ENCODE peak calls at places on chromosome 9, in four cellular contexts. Z, F, M and R are unnamed samples.

GRCh38 chr9:37966443-37967271 is 62.7 kb upstream of the SLC25A51 start:
- ATAC-seq in Z (no peak), M (no peak), F (no peak), R (no peak)

GRCh38 chr9:122806661-122807060 is 6.7 kb downstream of the OR1K1 start:
- ATAC-seq in M (peak), Z (no peak), F (no peak), R (peak)

GRCh38 chr9:100739208-100739607 is 161.3 kb downstream of the CAVIN4 start:
- ATAC-seq in F (no peak), Z (no peak), M (no peak), R (no peak)

GRCh38 chr9:33290247-33290993 is at the start of gene NFX1:
- ATAC-seq in Z (peak), M (peak), F (peak), R (peak)

GRCh38 chr9:37452611-37453010 is 12.6 kb downstream of the ZBTB5 start:
- ATAC-seq in M (no peak), F (no peak), Z (peak), R (no peak)

GRCh38 chr9:89312154-89312616 is 1.2 kb downstream of the CKS2 start:
- ATAC-seq in F (no peak), Z (no peak), M (no peak), R (no peak)

GRCh38 chr9:87640385-87640795 is 85.5 kb upstream of the CTSL start:
- ATAC-seq in Z (peak), F (peak), M (no peak), R (no peak)

GRCh38 chr9:133439337-133439736 is 17.2 kb downstream of the ADAMTS13 start:
- ATAC-seq in M (peak), Z (no peak), F (no peak), R (peak)

GRCh38 chr9:27365977-27366376 is 69.0 kb upstream of the EQTN start:
- ATAC-seq in M (peak), Z (no peak), F (peak), R (peak)

GRCh38 chr9:69476016-69476415 is 151.0 kb downstream of the ENTREP1 start:
- ATAC-seq in Z (no peak), M (peak), F (no peak), R (peak)

GRCh38 chr9:107277801-107278200 is 5.3 kb upstream of the RAD23B start:
- ATAC-seq in Z (no peak), M (no peak), F (no peak), R (no peak)

GRCh38 chr9:1429328-1429727 is 379.2 kb downstream of the DMRT2 start:
- ATAC-seq in M (no peak), F (peak), Z (no peak), R (no peak)

GRCh38 chr9:77997611-77998349 is 33.8 kb downstream of the GNAQ start:
- ATAC-seq in F (peak), Z (no peak), M (no peak), R (no peak)

GRCh38 chr9:972512-973294 is 3.8 kb upstream of the DMRT3 start:
- ATAC-seq in M (no peak), F (peak), Z (peak), R (no peak)

GRCh38 chr9:121528642-121529041 is 29.0 kb upstream of the GGTA1 start:
- ATAC-seq in F (no peak), M (no peak), Z (no peak), R (no peak)

GRCh38 chr9:18626046-18626698 is 152.2 kb downstream of the ADAMTSL1 start:
- ATAC-seq in Z (no peak), M (no peak), F (no peak), R (no peak)

GRCh38 chr9:83642784-83643183 is 19.8 kb downstream of the IDNK start:
- ATAC-seq in M (no peak), Z (peak), F (no peak), R (no peak)

GRCh38 chr9:124041817-124042116 is 30.2 kb downstream of the LHX2 start:
- ATAC-seq in Z (no peak), M (no peak), F (no peak), R (no peak)

GRCh38 chr9:98767196-98767595 is 29.2 kb downstream of the ANKS6 start:
- ATAC-seq in Z (no peak), M (no peak), F (no peak), R (no peak)

GRCh38 chr9:128428644-128429504 is 8.2 kb downstream of the CERCAM start:
- ATAC-seq in M (no peak), Z (no peak), F (no peak), R (no peak)

GRCh38 chr9:68755752-68756151 is 50.7 kb downstream of the PIP5K1B start:
- ATAC-seq in F (no peak), Z (no peak), M (no peak), R (no peak)

GRCh38 chr9:121735065-121735791 is 83.8 kb downstream of the DAB2IP start:
- ATAC-seq in F (no peak), M (peak), Z (peak), R (no peak)